ENCODE peak calls at places on chromosomes 3 and 15, in ten cellular contexts. V is neural crest cell; L is progenitor cell of endocrine pancreas; R is CD8-positive, alpha-beta T cell; E is fibroblast of mammary gland; Z is endothelial cell; F is lung; B is B cell; K is psoas muscle; M is IMR-90. O is an unnamed sample.

GRCh38 chr15:31486906-31487695 is 160.5 kb downstream of the KLF13 start:
- DNase-seq in V (no peak), F (no peak), M (no peak), K (no peak), E (no peak), Z (no peak), R (peak), L (peak), B (no peak), O (no peak)

GRCh38 chr3:11136871-11137626 is 17.2 kb upstream of the HRH1 start:
- DNase-seq in E (peak), R (no peak), Z (no peak), V (no peak), F (peak), B (no peak), M (peak), L (no peak), K (peak), O (peak)

GRCh38 chr15:52228928-52229327 is 37.7 kb upstream of the GNB5 start:
- DNase-seq in M (no peak), Z (no peak), R (no peak), E (no peak), L (no peak), K (no peak), V (no peak), F (no peak), B (peak), O (no peak)

GRCh38 chr3:2274531-2274930 is 175.9 kb downstream of the CNTN4 start:
- DNase-seq in E (no peak), R (no peak), V (no peak), B (no peak), L (no peak), K (no peak), Z (no peak), F (no peak), M (no peak), O (no peak)

GRCh38 chr3:72152551-72153476 is 367.9 kb upstream of the PROK2 start:
- DNase-seq in E (peak), K (peak), M (peak), L (no peak), F (peak), B (no peak), V (no peak), Z (no peak), R (no peak), O (peak)

GRCh38 chr3:138434276-138434874 is at the start of gene ESYT3:
- DNase-seq in M (peak), R (no peak), F (peak), L (peak), E (peak), K (peak), V (peak), Z (peak), B (peak), O (peak)

GRCh38 chr3:9809239-9809614 is 835 bp upstream of the TTLL3 start:
- DNase-seq in K (no peak), E (no peak), R (peak), V (no peak), Z (no peak), F (no peak), M (no peak), B (no peak), L (no peak), O (no peak)

GRCh38 chr3:15585111-15585844 is 16.1 kb downstream of the HACL1 start:
- DNase-seq in Z (no peak), B (no peak), M (peak), K (no peak), L (no peak), E (peak), R (no peak), F (no peak), V (no peak), O (peak)

GRCh38 chr15:48493763-48494225 is 151.7 kb downstream of the FBN1 start:
- DNase-seq in R (no peak), L (no peak), B (no peak), K (no peak), M (no peak), E (no peak), V (no peak), Z (no peak), F (no peak), O (no peak)

GRCh38 chr15:90099868-90100854 is 2.1 kb downstream of the IDH2 start:
- DNase-seq in F (no peak), Z (no peak), R (no peak), E (peak), M (peak), B (no peak), K (peak), V (no peak), L (no peak), O (peak)

GRCh38 chr3:114799789-114800188 is 347.3 kb downstream of the ZBTB20 start:
- DNase-seq in R (no peak), K (no peak), Z (no peak), V (no peak), L (no peak), F (no peak), E (peak), M (no peak), B (no peak), O (no peak)

GRCh38 chr15:86021281-86022264 is 58.1 kb upstream of the AGBL1 start:
- DNase-seq in E (peak), L (no peak), B (no peak), M (no peak), R (no peak), K (no peak), V (no peak), F (peak), Z (no peak), O (no peak)

GRCh38 chr15:85527907-85528306 is 147.5 kb downstream of the AKAP13 start:
- DNase-seq in F (no peak), R (no peak), L (no peak), E (peak), M (peak), K (no peak), B (no peak), V (no peak), Z (peak), O (peak)

GRCh38 chr3:48012659-48013058 is 3.6 kb downstream of the MAP4 start:
- DNase-seq in E (no peak), R (no peak), F (no peak), M (no peak), L (no peak), K (no peak), Z (no peak), V (no peak), B (no peak), O (no peak)

GRCh38 chr15:90063733-90064247 is 38.5 kb downstream of the IDH2 start:
- DNase-seq in R (no peak), F (peak), L (no peak), M (no peak), B (peak), K (peak), V (no peak), E (peak), Z (no peak), O (no peak)

GRCh38 chr3:66675383-66675782 is 174.6 kb upstream of the LRIG1 start:
- DNase-seq in F (no peak), B (no peak), K (no peak), R (no peak), Z (no peak), V (no peak), M (peak), L (no peak), E (no peak), O (peak)

GRCh38 chr3:49469876-49470713 is at the start of gene DAG1:
- DNase-seq in F (peak), V (peak), K (peak), E (peak), L (peak), M (peak), R (peak), Z (peak), B (peak), O (peak)
- TF ChIP-seq CTCF in F (no peak), V (no peak), K (no peak), E (no peak), L (no peak), M (no peak), R (no peak), Z (no peak), B (no peak), O (no peak)

DNA sequence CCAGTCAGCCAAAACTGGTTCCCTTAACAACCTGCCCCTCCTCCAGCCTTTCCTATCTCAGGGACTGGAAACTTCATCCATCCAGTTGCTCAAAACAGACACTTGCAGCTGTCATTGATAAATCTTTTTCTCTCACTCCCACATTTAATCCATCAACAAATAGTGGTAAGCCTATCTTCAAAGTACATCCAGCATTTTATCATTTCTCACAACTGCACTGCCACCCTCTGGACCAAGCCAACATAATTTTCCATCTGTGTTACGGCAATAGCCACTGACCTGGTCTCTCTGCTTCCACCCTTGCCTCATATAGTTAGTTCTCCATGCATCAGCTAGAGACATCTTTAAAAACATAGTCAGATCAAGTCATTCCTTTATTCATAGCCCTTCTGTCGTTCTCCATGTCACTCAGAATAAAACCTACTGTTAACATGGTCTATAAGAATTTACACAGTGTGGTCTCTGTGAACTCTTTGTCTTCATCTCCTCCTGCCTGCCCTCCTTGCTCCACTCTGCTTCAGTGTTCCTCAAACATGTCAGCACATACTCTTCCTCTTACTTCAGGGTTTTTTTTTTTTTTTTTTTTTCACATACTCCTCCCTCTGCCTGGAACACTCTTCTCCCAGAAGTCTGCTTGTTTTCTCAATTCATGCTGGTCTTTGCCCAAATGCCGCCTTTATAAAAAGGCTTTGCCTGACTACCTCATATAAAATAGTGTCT is 102.5 kb upstream of the COL6A5 start:
- DNase-seq in E (peak), B (no peak), V (no peak), K (no peak), F (no peak), R (no peak), M (peak), L (no peak), Z (no peak), O (peak)
- TF ChIP-seq CTCF in E (peak), B (no peak), V (peak), K (no peak), F (peak), R (no peak), M (peak), L (no peak), Z (no peak), O (no peak)

GRCh38 chr3:17894434-17895060 is 152.1 kb upstream of the TBC1D5 start:
- DNase-seq in E (peak), B (peak), L (peak), Z (peak), F (peak), V (peak), R (no peak), M (peak), K (no peak), O (peak)
- TF ChIP-seq CTCF in E (peak), B (peak), L (peak), Z (peak), F (peak), V (peak), R (peak), M (peak), K (no peak), O (peak)

DNA sequence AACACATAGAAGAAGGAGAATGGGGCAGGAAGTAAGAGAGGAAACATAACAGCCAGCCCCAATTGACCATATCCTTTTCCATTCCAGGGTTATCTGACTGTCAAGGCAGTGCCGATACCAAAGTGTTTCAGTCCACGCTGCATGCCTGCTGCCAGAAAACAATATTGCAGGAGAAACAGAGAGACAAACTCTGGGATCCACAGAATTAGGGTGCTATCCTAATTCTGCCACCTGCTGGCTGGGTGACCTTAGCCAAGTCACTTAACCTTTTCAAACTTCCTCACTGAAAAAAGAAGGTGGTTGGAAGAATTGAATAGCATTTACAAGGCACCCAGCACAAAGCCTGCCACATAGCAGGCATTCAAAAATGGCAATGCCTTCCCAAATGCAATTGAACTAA is 32.0 kb downstream of the GLB1 start:
- DNase-seq in Z (no peak), L (no peak), R (no peak), M (no peak), F (no peak), B (no peak), V (no peak), K (no peak), E (no peak), O (no peak)
- TF ChIP-seq CTCF in Z (no peak), L (no peak), R (no peak), M (no peak), F (no peak), B (peak), V (no peak), K (no peak), E (no peak), O (no peak)